ENCODE peak calls at places on chromosome 10, in four cellular contexts. F is BE2C, O is HepG2, U is fibroblast of the conjunctiva. D is an unnamed sample.

GRCh38 chr10:22713853-22714523 is 390 bp downstream of the PIP4K2A start:
- DNase-seq in U (no peak), O (no peak), F (no peak), D (peak)

GRCh38 chr10:122421747-122422146 is 32.7 kb upstream of the ARMS2 start:
- DNase-seq in O (no peak), U (no peak), F (no peak), D (no peak)

GRCh38 chr10:13376771-13377170 is 28.7 kb upstream of the SEPHS1 start:
- DNase-seq in F (no peak), O (no peak), U (no peak), D (no peak)

GRCh38 chr10:80529604-80530003 is 8.1 kb upstream of the SH2D4B start:
- DNase-seq in O (no peak), U (no peak), F (no peak), D (peak)

GRCh38 chr10:102624094-102624493 is 20.2 kb upstream of the TRIM8 start:
- DNase-seq in U (no peak), F (no peak), O (no peak), D (no peak)

GRCh38 chr10:102504179-102504975 is 605 bp downstream of the SUFU start:
- DNase-seq in F (peak), O (no peak), U (no peak), D (peak)

GRCh38 chr10:683448-684071 is 5.9 kb downstream of the DIP2C start:
- DNase-seq in F (no peak), O (no peak), U (no peak), D (no peak)

GRCh38 chr10:86300399-86300925 is 66.1 kb downstream of the GRID1 start:
- DNase-seq in O (no peak), F (no peak), U (no peak), D (no peak)

GRCh38 chr10:108812296-108812695 is 1111.0 kb downstream of the XPNPEP1 start:
- DNase-seq in U (no peak), O (no peak), F (no peak), D (no peak)

GRCh38 chr10:90751107-90751997 is 106.5 kb downstream of the HTR7 start:
- DNase-seq in F (peak), U (no peak), O (peak), D (peak)

GRCh38 chr10:96998329-96998888 is 166.3 kb downstream of the LCOR start:
- DNase-seq in U (peak), F (no peak), O (peak), D (no peak)

GRCh38 chr10:104337985-104338735 is at the start of gene ITPRIP:
- DNase-seq in F (peak), O (peak), U (no peak), D (peak)

GRCh38 chr10:114801411-114801813 is 20.2 kb upstream of the FHIP2A start:
- DNase-seq in O (no peak), U (no peak), F (no peak), D (no peak)

GRCh38 chr10:86815035-86815617 is 58.7 kb downstream of the BMPR1A start:
- DNase-seq in U (peak), F (no peak), O (no peak), D (no peak)

GRCh38 chr10:71015674-71016073 is 127.3 kb upstream of the PCBD1 start:
- DNase-seq in U (no peak), O (no peak), F (no peak), D (no peak)

GRCh38 chr10:45339896-45340295 is 24.5 kb upstream of the OR13A1 start:
- DNase-seq in O (no peak), U (no peak), F (no peak), D (no peak)

GRCh38 chr10:35276918-35277317 is 59.4 kb upstream of the CCNY start:
- DNase-seq in O (no peak), F (no peak), U (no peak), D (no peak)

GRCh38 chr10:18822156-18822555 is 162.9 kb downstream of the ARL5B start:
- DNase-seq in F (no peak), O (peak), U (no peak), D (peak)

GRCh38 chr10:116561026-116561425 is 15.3 kb downstream of the PNLIP start:
- DNase-seq in O (no peak), U (no peak), F (no peak), D (no peak)

GRCh38 chr10:48306870-48307531 is 524 bp downstream of the MAPK8 start:
- DNase-seq in U (no peak), O (peak), F (peak), D (peak)

GRCh38 chr10:94500063-94500462 is 45.5 kb upstream of the HELLS start:
- DNase-seq in U (no peak), O (peak), F (peak), D (no peak)

GRCh38 chr10:49610015-49610734 is at the start of gene SLC18A3:
- DNase-seq in O (no peak), U (no peak), F (peak), D (peak)

GRCh38 chr10:60096761-60097513 is 190.6 kb upstream of the CCDC6 start:
- DNase-seq in U (no peak), O (no peak), F (no peak), D (no peak)

GRCh38 chr10:32139223-32140073 is 83.2 kb upstream of the KIF5B start:
- DNase-seq in F (peak), O (peak), U (peak), D (peak)

GRCh38 chr10:5442056-5442989 is 30.0 kb downstream of the NET1 start:
- DNase-seq in O (peak), U (no peak), F (peak), D (peak)

GRCh38 chr10:70985824-70986336 is 97.5 kb upstream of the PCBD1 start:
- DNase-seq in F (no peak), U (no peak), O (no peak), D (peak)

GRCh38 chr10:123848564-123849457 is 42.8 kb downstream of the CPXM2 start:
- DNase-seq in O (no peak), F (no peak), U (no peak), D (no peak)

GRCh38 chr10:47031251-47031952 is 120.2 kb downstream of the PTPN20 start:
- DNase-seq in U (no peak), F (peak), O (no peak), D (peak)

GRCh38 chr10:61634711-61635110 is 28.0 kb upstream of the CABCOCO1 start:
- DNase-seq in O (no peak), F (no peak), U (no peak), D (no peak)

GRCh38 chr10:103676058-103676785 is 179.2 kb downstream of the SH3PXD2A start:
- DNase-seq in O (no peak), F (no peak), U (no peak), D (no peak)

GRCh38 chr10:69486922-69487730 is 35.9 kb downstream of the TSPAN15 start:
- DNase-seq in F (peak), O (no peak), U (no peak), D (no peak)

GRCh38 chr10:107692072-107692471 is 527.6 kb upstream of the SORCS1 start:
- DNase-seq in U (no peak), O (no peak), F (no peak), D (no peak)

GRCh38 chr10:49534670-49535381 is 4.1 kb downstream of the ERCC6 start:
- DNase-seq in U (peak), O (no peak), F (no peak), D (no peak)

GRCh38 chr10:43120948-43121290 is 17.3 kb upstream of the CSGALNACT2 start:
- DNase-seq in U (no peak), O (no peak), F (no peak), D (no peak)

GRCh38 chr10:98262571-98262970 is 5.4 kb downstream of the LOXL4 start:
- DNase-seq in U (peak), O (no peak), F (peak), D (peak)

GRCh38 chr10:131655101-131655849 is 245.5 kb upstream of the PPP2R2D start:
- DNase-seq in O (no peak), F (no peak), U (no peak), D (no peak)

D was measured in iPS-NIHi11.